ENCODE peak calls at places on chromosome 17, in seven cellular contexts. L is CD4-positive, alpha-beta T cell; P is dorsolateral prefrontal cortex; X is OCI-LY7; C is glutamatergic neuron; V is esophagus squamous epithelium; J is HFF-Myc. T is an unnamed sample.

GRCh38 chr17:49067163-49067562 is 65.4 kb upstream of the B4GALNT2 start:
- DNase-seq in L (no peak), P (no peak), C (no peak), V (no peak), J (no peak), X (no peak), T (no peak)

GRCh38 chr17:81422776-81423697 is 27.8 kb downstream of the BAHCC1 start:
- DNase-seq in L (no peak), X (no peak), P (no peak), V (no peak), C (no peak), J (no peak), T (no peak)

GRCh38 chr17:77959216-77959925 is 868 bp downstream of the TNRC6C start:
- DNase-seq in C (peak), P (no peak), V (no peak), L (peak), J (no peak), X (peak), T (no peak)

GRCh38 chr17:78748730-78749317 is 33.2 kb downstream of the CYTH1 start:
- DNase-seq in J (peak), V (peak), C (no peak), P (no peak), X (peak), L (peak), T (no peak)

GRCh38 chr17:80760501-80760900 is 215.9 kb downstream of the RPTOR start:
- DNase-seq in C (no peak), J (no peak), P (no peak), V (no peak), X (peak), L (no peak), T (no peak)

GRCh38 chr17:74937064-74938051 is 1.7 kb downstream of the OTOP3 start:
- DNase-seq in J (no peak), P (no peak), V (no peak), L (no peak), X (no peak), C (no peak), T (no peak)

GRCh38 chr17:51351890-51352289 is 91.5 kb downstream of the UTP18 start:
- DNase-seq in P (peak), X (no peak), L (no peak), V (no peak), C (no peak), J (no peak), T (no peak)

GRCh38 chr17:75755205-75755901 is 9.6 kb downstream of the GALK1 start:
- DNase-seq in J (no peak), X (no peak), C (peak), V (no peak), L (no peak), P (no peak), T (no peak)

GRCh38 chr17:5911919-5912318 is 158.3 kb upstream of the WSCD1 start:
- DNase-seq in C (no peak), P (no peak), V (no peak), L (no peak), X (no peak), J (no peak), T (no peak)

GRCh38 chr17:67770539-67770938 is 52.8 kb downstream of the NOL11 start:
- DNase-seq in V (no peak), C (no peak), X (no peak), P (no peak), L (no peak), J (no peak), T (no peak)

GRCh38 chr17:32350662-32351418 is 883 bp downstream of the ZNF207 start:
- DNase-seq in C (no peak), J (no peak), X (peak), P (no peak), V (no peak), L (peak), T (no peak)

GRCh38 chr17:79990051-79990592 is 45.5 kb downstream of the TBC1D16 start:
- DNase-seq in J (no peak), P (no peak), X (no peak), V (no peak), L (no peak), C (no peak), T (no peak)

GRCh38 chr17:34261568-34261967 is 6.5 kb downstream of the CCL2 start:
- DNase-seq in L (no peak), C (no peak), J (no peak), V (no peak), P (no peak), X (no peak), T (no peak)

GRCh38 chr17:44095647-44096496 is 25.3 kb downstream of the G6PC3 start:
- DNase-seq in L (no peak), X (no peak), C (peak), P (peak), J (peak), V (no peak), T (peak)

GRCh38 chr17:80443916-80444708 is 29.1 kb downstream of the ENDOV start:
- DNase-seq in J (no peak), X (no peak), P (peak), C (peak), V (no peak), L (no peak), T (no peak)

GRCh38 chr17:74351552-74352210 is 10.0 kb downstream of the BTBD17 start:
- DNase-seq in J (no peak), X (no peak), L (no peak), P (no peak), V (no peak), C (peak), T (no peak)

GRCh38 chr17:63474174-63474913 is 2.5 kb upstream of the ACE start:
- DNase-seq in L (no peak), J (no peak), V (no peak), C (no peak), P (no peak), X (no peak), T (no peak)

GRCh38 chr17:31859487-31860008 is 504 bp upstream of the COPRS start:
- DNase-seq in J (no peak), L (no peak), V (no peak), X (no peak), P (no peak), C (no peak), T (no peak)

GRCh38 chr17:27494192-27495091 is 38.2 kb downstream of the KSR1 start:
- DNase-seq in P (peak), X (no peak), J (no peak), V (no peak), C (no peak), L (no peak), T (no peak)

GRCh38 chr17:81561494-81561885 is 9.3 kb upstream of the FAAP100 start:
- DNase-seq in P (no peak), L (no peak), V (no peak), C (no peak), J (no peak), X (no peak), T (no peak)

GRCh38 chr17:81329927-81330883 is 35.1 kb upstream of the SLC38A10 start:
- DNase-seq in P (no peak), C (peak), X (no peak), L (no peak), V (no peak), J (no peak), T (no peak)

GRCh38 chr17:37375685-37376084 is at the start of gene C17orf78:
- DNase-seq in P (no peak), J (no peak), V (no peak), X (no peak), C (no peak), L (no peak), T (no peak)

DNA sequence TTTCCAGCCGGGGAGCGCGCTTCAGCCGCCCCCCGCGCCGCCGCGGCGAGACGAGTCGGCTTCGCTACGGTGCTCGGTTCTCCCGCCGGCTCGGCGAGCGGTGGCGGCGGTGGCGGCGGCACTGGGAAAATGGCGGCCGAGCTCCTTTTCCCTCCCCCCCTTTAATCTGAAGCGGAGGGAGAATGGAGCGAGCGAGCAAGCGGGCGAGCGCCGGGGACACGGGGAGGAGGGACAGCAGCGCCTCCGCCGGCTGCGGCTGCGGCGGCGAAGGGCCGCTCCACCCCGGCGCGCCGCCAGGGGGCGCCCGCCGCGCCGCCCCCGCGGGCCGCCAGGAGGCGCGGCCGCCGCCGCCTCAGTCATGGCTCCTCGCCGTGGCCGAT is at the start of gene KANSL1:
- DNase-seq in J (peak), P (peak), V (peak), C (peak), L (peak), X (peak), T (peak)
- TF ChIP-seq CTCF in J (no peak), P (peak), V (peak), C (no peak), L (no peak), X (peak), T (peak)

GRCh38 chr17:7561589-7562207 is at the start of gene SENP3:
- DNase-seq in C (peak), L (peak), J (no peak), P (peak), V (no peak), X (peak), T (peak)

GRCh38 chr17:7559307-7560171 is 989 bp downstream of the TNFSF13 start:
- DNase-seq in P (no peak), L (no peak), J (no peak), C (no peak), V (no peak), X (no peak), T (no peak)

GRCh38 chr17:7558544-7559306 is at the start of gene TNFSF13:
- DNase-seq in L (no peak), V (no peak), C (no peak), P (no peak), X (no peak), J (no peak), T (no peak)

GRCh38 chr17:7561028-7561575 is 617 bp upstream of the SENP3 start:
- DNase-seq in X (peak), L (peak), V (no peak), J (no peak), C (peak), P (peak), T (peak)

DNA sequence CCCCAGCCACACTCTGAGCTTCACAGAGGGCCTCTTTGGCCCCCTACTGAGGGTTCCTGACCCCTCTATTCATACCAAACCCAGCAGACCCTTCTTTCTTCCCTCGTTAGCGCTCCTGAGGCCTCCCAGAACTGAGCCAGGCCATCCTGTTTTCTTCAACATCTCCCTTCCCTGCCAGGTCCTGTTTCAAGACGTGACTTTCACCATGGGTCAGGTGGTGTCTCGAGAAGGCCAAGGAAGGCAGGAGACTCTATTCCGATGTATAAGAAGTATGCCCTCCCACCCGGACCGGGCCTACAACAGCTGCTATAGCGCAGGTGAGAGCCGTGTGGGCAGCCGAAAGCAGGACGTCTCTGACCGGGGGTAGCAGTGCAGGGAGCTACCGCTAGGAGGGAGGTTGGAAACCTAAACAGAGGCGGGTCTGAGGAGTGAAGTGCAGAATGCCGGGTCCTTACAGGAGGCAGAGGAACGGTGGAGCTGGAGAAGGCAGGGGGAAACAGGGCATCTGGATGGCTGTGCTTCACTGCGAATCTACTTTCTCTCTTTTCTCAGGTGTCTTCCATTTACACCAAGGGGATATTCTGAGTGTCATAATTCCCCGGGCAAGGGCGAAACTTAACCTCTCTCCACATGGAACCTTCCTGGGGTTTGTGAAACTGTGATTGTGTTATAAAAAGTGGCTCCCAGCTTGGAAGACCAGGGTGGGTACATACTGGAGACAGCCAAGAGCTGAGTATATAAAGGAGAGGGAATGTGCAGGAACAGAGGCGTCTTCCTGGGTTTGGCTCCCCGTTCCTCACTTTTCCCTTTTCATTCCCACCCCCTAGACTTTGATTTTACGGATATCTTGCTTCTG is 1.3 kb upstream of the SENP3 start:
- DNase-seq in J (no peak), P (peak), X (peak), C (peak), L (peak), V (no peak), T (peak)
- TF ChIP-seq CTCF in J (peak), P (peak), X (no peak), C (peak), L (no peak), V (peak), T (peak)

GRCh38 chr17:57477483-57478357 is 221.4 kb downstream of the MSI2 start:
- DNase-seq in J (no peak), P (no peak), X (no peak), L (no peak), V (no peak), C (no peak), T (no peak)
- TF ChIP-seq CTCF in J (no peak), P (no peak), X (no peak), L (no peak), V (no peak), C (no peak), T (no peak)

DNA sequence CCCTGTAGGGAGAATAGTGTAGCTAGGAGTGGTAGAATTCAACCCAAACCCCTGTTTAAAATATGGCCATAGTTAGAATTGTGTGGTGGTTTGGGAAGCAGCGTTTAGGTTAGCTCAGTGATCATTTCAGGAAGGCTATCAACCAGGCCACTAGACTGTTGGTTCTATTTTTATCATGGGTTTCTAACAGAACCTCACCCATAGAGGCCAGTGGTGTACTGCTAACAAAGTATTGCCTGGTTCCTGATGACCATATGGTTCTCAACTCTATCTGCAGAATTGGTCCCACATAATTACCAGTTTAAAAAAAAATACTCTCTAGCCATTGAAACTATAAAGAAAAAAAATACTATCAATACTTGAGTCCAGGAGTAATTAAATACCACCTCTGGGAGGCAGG is 70.5 kb upstream of the RASL10B start:
- DNase-seq in X (no peak), J (no peak), P (no peak), C (no peak), L (no peak), V (no peak), T (no peak)
- TF ChIP-seq CTCF in X (no peak), J (no peak), P (no peak), C (no peak), L (no peak), V (no peak), T (no peak)

GRCh38 chr17:4261452-4261851 is 2.3 kb downstream of the ANKFY1 start:
- DNase-seq in P (no peak), L (no peak), J (no peak), C (no peak), V (no peak), X (no peak), T (no peak)

GRCh38 chr17:4266550-4266949 is 2.8 kb upstream of the ANKFY1 start:
- DNase-seq in X (no peak), L (no peak), C (no peak), V (no peak), J (no peak), P (no peak), T (no peak)

GRCh38 chr17:4267402-4267801 is 3.6 kb upstream of the ANKFY1 start:
- DNase-seq in X (no peak), P (no peak), C (no peak), V (no peak), L (no peak), J (no peak), T (no peak)

GRCh38 chr17:4258867-4259266 is 4.9 kb downstream of the ANKFY1 start:
- DNase-seq in L (no peak), X (no peak), C (no peak), V (no peak), P (no peak), J (no peak), T (no peak)

GRCh38 chr17:4263282-4264215 is at the start of gene ANKFY1:
- DNase-seq in J (peak), L (peak), X (peak), V (peak), C (peak), P (peak), T (peak)
- TF ChIP-seq CTCF in J (no peak), L (no peak), X (peak), V (peak), C (no peak), P (peak), T (no peak)

GRCh38 chr17:4554997-4555799 is at the start of gene MYBBP1A:
- DNase-seq in C (peak), J (peak), V (peak), P (peak), L (peak), X (peak), T (peak)
- TF ChIP-seq CTCF in C (no peak), J (peak), V (no peak), P (peak), L (no peak), X (peak), T (peak)

GRCh38 chr17:1720856-1721386 is 3.6 kb upstream of the WDR81 start:
- DNase-seq in J (no peak), C (peak), P (peak), L (peak), X (peak), V (no peak), T (peak)
- TF ChIP-seq CTCF in J (peak), C (peak), P (peak), L (peak), X (peak), V (peak), T (peak)

DNA sequence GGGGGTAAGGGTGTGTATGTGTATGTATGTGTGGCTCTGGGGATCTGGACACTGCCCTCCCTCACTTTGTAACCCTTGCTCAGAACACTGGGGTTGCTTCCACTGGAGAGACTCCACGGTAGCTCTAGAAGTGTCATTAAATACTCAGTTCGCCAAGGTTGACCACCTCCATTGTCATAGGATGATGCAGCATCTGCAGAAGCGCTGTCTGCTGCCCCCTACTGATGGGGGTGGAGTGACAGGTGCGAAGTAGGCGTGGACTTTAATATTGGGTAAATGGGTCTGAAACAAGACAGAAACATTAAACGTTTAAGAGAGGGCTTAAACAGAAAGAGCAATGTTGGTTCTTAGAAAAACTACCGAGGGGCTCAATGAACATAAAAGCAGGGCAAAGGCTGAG is 35.5 kb upstream of the STAC2 start:
- DNase-seq in L (peak), C (peak), X (peak), P (no peak), V (no peak), J (no peak), T (no peak)
- TF ChIP-seq CTCF in L (no peak), C (peak), X (peak), P (no peak), V (no peak), J (peak), T (peak)

GRCh38 chr17:55735784-55736405 is 13.2 kb upstream of the TMEM100 start:
- DNase-seq in C (no peak), J (no peak), L (no peak), V (no peak), P (no peak), X (peak), T (peak)
- TF ChIP-seq CTCF in C (peak), J (peak), L (peak), V (peak), P (peak), X (peak), T (peak)

GRCh38 chr17:42122371-42123303 is at the start of gene HSPB9:
- DNase-seq in V (no peak), X (no peak), J (no peak), L (no peak), P (no peak), C (peak), T (no peak)

GRCh38 chr17:42121066-42121769 is at the start of gene KAT2A:
- DNase-seq in C (peak), P (peak), X (peak), J (peak), L (peak), V (no peak), T (peak)

GRCh38 chr17:42126836-42127235 is 4.2 kb downstream of the HSPB9 start:
- DNase-seq in X (no peak), J (no peak), L (no peak), C (no peak), V (no peak), P (no peak), T (no peak)

GRCh38 chr17:42125565-42125964 is 3.0 kb downstream of the HSPB9 start:
- DNase-seq in X (no peak), C (no peak), L (no peak), P (no peak), J (no peak), V (no peak), T (no peak)

DNA sequence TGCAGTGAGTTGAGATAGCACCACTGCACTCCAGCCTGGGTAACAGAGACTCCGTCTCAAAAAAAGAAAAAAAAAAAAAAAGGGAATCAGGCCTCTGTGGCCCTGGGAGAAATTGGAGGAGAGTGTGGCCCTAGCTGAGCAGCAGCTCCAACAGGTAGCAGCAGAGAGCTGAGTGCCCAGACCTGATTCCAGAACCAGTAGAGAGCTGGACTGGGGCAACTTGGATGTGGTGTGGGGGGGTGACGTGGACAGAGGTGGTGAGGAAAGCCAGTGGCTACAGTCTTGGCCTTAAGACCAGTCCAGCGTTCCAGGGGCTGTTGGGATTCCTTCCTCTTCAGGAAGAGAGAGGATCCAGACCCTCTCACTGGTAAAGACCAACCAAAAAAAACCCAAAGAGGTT is 1.7 kb downstream of the HSPB9 start:
- DNase-seq in C (no peak), P (no peak), X (no peak), L (no peak), J (no peak), V (no peak), T (no peak)
- TF ChIP-seq CTCF in C (no peak), P (no peak), X (no peak), L (no peak), J (no peak), V (no peak), T (no peak)

T was measured in neural crest cell.